ENCODE peak calls at places on chromosomes 3 and 15, in eight cellular contexts. H, M, K, N, T, U, W and G are unnamed samples.

GRCh38 chr15:91484141-91484540 is 369.4 kb upstream of the SLCO3A1 start:
- DNase-seq in M (no peak), W (no peak), U (no peak), T (no peak), K (no peak), H (no peak), N (no peak), G (no peak)

GRCh38 chr3:197432407-197433127 is 123.2 kb downstream of the BDH1 start:
- DNase-seq in H (no peak), U (no peak), K (no peak), T (no peak), N (no peak), M (peak), W (no peak), G (no peak)

GRCh38 chr3:145118303-145118702 is 1042.7 kb downstream of the PLOD2 start:
- DNase-seq in U (no peak), M (no peak), W (no peak), N (no peak), K (no peak), H (no peak), T (no peak), G (no peak)

GRCh38 chr3:171407746-171408145 is 52.5 kb downstream of the TNIK start:
- DNase-seq in K (peak), W (no peak), M (peak), U (no peak), T (no peak), H (no peak), N (no peak), G (no peak)

GRCh38 chr15:91885714-91886265 is 32.3 kb downstream of the SLCO3A1 start:
- DNase-seq in U (peak), W (no peak), T (no peak), H (no peak), N (no peak), M (no peak), K (no peak), G (no peak)

GRCh38 chr3:102179321-102180290 is 255.2 kb upstream of the ZPLD1 start:
- DNase-seq in N (no peak), W (no peak), K (no peak), M (peak), U (no peak), H (no peak), T (no peak), G (no peak)

GRCh38 chr15:72778796-72779195 is 4.8 kb downstream of the ADPGK start:
- DNase-seq in W (no peak), U (no peak), N (no peak), T (no peak), H (no peak), K (no peak), M (peak), G (no peak)

GRCh38 chr15:67085818-67086649 is 20.6 kb downstream of the SMAD3 start:
- DNase-seq in N (no peak), W (no peak), M (peak), H (no peak), T (peak), U (no peak), K (no peak), G (no peak)

GRCh38 chr3:134348524-134348923 is 25.7 kb downstream of the AMOTL2 start:
- DNase-seq in W (no peak), N (no peak), M (no peak), U (no peak), K (no peak), H (no peak), T (no peak), G (no peak)

GRCh38 chr3:24521306-24522154 is 26.9 kb upstream of the THRB start:
- DNase-seq in H (no peak), T (no peak), M (peak), K (no peak), U (peak), N (no peak), W (no peak), G (no peak)

GRCh38 chr3:189455009-189455408 is 176.2 kb upstream of the TP63 start:
- DNase-seq in U (no peak), M (no peak), K (no peak), H (no peak), N (no peak), W (no peak), T (no peak), G (no peak)

GRCh38 chr3:48129921-48130320 is 58.3 kb downstream of the CDC25A start:
- DNase-seq in K (no peak), T (no peak), N (no peak), M (peak), W (no peak), H (no peak), U (no peak), G (no peak)

GRCh38 chr3:157807286-157807685 is 298.9 kb downstream of the SHOX2 start:
- DNase-seq in M (peak), U (no peak), K (no peak), N (no peak), T (no peak), W (no peak), H (no peak), G (no peak)

GRCh38 chr3:14524920-14525660 is 15.1 kb downstream of the GRIP2 start:
- DNase-seq in T (no peak), W (no peak), N (no peak), U (no peak), H (no peak), M (no peak), K (no peak), G (no peak)

GRCh38 chr3:99920530-99921376 is 103.1 kb downstream of the CMSS1 start:
- DNase-seq in T (no peak), M (no peak), N (no peak), H (no peak), K (no peak), W (no peak), U (no peak), G (no peak)

GRCh38 chr15:42775431-42775830 is 38.5 kb upstream of the CDAN1 start:
- DNase-seq in W (no peak), M (no peak), T (no peak), K (no peak), N (no peak), H (no peak), U (no peak), G (no peak)

GRCh38 chr3:153752405-153753027 is 368.7 kb upstream of the ARHGEF26 start:
- DNase-seq in M (no peak), H (no peak), U (peak), T (no peak), K (no peak), N (no peak), W (no peak), G (no peak)

GRCh38 chr3:183576487-183577107 is 21.1 kb upstream of the KLHL6 start:
- DNase-seq in H (no peak), U (peak), M (peak), K (no peak), T (no peak), W (no peak), N (no peak), G (peak)

GRCh38 chr3:77913524-77914174 is 873.8 kb downstream of the ROBO2 start:
- DNase-seq in U (no peak), H (no peak), T (no peak), N (no peak), W (no peak), K (no peak), M (no peak), G (no peak)

GRCh38 chr3:131794766-131795381 is 239.9 kb downstream of the CPNE4 start:
- DNase-seq in U (peak), M (peak), N (no peak), K (peak), W (no peak), T (peak), H (no peak), G (peak)

GRCh38 chr3:55203486-55204010 is 275.7 kb upstream of the LRTM1 start:
- DNase-seq in W (no peak), K (no peak), N (no peak), U (no peak), H (no peak), T (no peak), M (no peak), G (no peak)

GRCh38 chr15:91072162-91072561 is 27.9 kb upstream of the SV2B start:
- DNase-seq in T (no peak), W (no peak), M (no peak), N (no peak), K (no peak), U (no peak), H (no peak), G (no peak)

GRCh38 chr15:63243776-63244175 is 33.6 kb upstream of the APH1B start:
- DNase-seq in T (no peak), H (no peak), K (no peak), W (no peak), N (no peak), U (no peak), M (no peak), G (no peak)

GRCh38 chr15:60526127-60526616 is 47.2 kb upstream of the ICE2 start:
- DNase-seq in M (no peak), U (no peak), K (no peak), T (no peak), N (no peak), H (peak), W (peak), G (no peak)

GRCh38 chr15:99125061-99125990 is 20.4 kb downstream of the SYNM start:
- DNase-seq in U (no peak), N (no peak), H (no peak), T (no peak), M (no peak), K (no peak), W (no peak), G (no peak)

GRCh38 chr3:152087153-152087552 is 181.6 kb upstream of the MBNL1 start:
- DNase-seq in W (no peak), K (no peak), N (no peak), H (no peak), M (no peak), T (no peak), U (no peak), G (no peak)

GRCh38 chr15:88621789-88622604 is 857 bp downstream of the AEN start:
- DNase-seq in N (no peak), U (no peak), H (peak), W (no peak), T (peak), M (peak), K (no peak), G (no peak)

GRCh38 chr3:14698601-14699244 is 23.8 kb downstream of the C3orf20 start:
- DNase-seq in K (no peak), U (no peak), N (no peak), M (no peak), H (no peak), T (no peak), W (no peak), G (no peak)